ENCODE peak calls at places on chromosomes 4 and X, in four cellular contexts. N, P, Z and Q are unnamed samples.

GRCh38 chr4:128596115-128596514 is 213.4 kb upstream of the JADE1 start:
- DNase-seq in N (no peak), P (no peak), Z (no peak), Q (no peak)

GRCh38 chrX:3609800-3610199 is 103.6 kb downstream of the PRKX start:
- DNase-seq in N (no peak), P (no peak), Z (no peak), Q (no peak)

GRCh38 chr4:186037692-186038658 is 31.0 kb upstream of the TLR3 start:
- DNase-seq in N (no peak), P (no peak), Z (no peak), Q (no peak)

GRCh38 chrX:115949900-115950822 is 220.4 kb upstream of the AGTR2 start:
- DNase-seq in N (no peak), P (no peak), Z (no peak), Q (no peak)

GRCh38 chrX:95346854-95347253 is 1337.8 kb upstream of the DIAPH2 start:
- DNase-seq in N (no peak), P (no peak), Z (no peak), Q (no peak)

GRCh38 chrX:107678957-107679740 is 50.8 kb downstream of the PRPS1 start:
- DNase-seq in N (peak; percentile 92), P (peak; percentile 72), Z (peak; percentile 82), Q (no peak)

GRCh38 chrX:39969099-39969825 is 128.5 kb downstream of the BCOR start:
- DNase-seq in N (no peak), P (peak; percentile 17), Z (no peak), Q (no peak)

GRCh38 chr4:182809417-182810102 is 107.6 kb downstream of the DCTD start:
- DNase-seq in N (no peak), P (no peak), Z (no peak), Q (no peak)

GRCh38 chrX:64394874-64395567 is at the start of gene MTMR8:
- DNase-seq in N (peak; percentile 75), P (peak; percentile 77), Z (peak; percentile 78), Q (peak; percentile 39)

GRCh38 chrX:68914337-68914989 is 85.6 kb downstream of the EFNB1 start:
- DNase-seq in N (no peak), P (no peak), Z (no peak), Q (no peak)

GRCh38 chr4:128455076-128455345 is 167.4 kb upstream of the PGRMC2 start:
- DNase-seq in N (no peak), P (no peak), Z (no peak), Q (no peak)

DNA sequence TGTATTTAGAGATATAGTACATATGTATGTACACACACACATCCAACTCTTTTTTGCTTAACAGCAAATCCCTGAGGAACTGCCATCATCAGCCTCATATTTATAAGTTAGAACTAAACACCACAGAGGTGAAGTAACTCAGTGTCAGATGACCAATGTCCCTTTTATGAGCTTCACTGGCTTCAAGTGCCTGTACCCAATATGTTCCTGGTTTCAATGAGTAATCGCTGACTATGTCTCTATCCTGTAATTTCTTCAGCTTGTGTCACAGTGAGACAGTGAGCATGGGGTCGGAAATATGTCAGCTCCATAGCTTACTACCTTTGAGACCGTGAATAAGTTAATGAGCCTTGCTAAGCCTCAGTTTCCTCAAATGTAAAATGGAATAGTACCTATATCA is 136.2 kb upstream of the RASGEF1B start:
- DNase-seq in N (no peak), P (no peak), Z (no peak), Q (no peak)
- H3K27me3 ChIP-seq in N (no peaks in the 10 kb centered on the region), P (no peaks in the 10 kb centered on the region), Z (no peaks in the 10 kb centered on the region), Q (no peaks in the 10 kb centered on the region)

DNA sequence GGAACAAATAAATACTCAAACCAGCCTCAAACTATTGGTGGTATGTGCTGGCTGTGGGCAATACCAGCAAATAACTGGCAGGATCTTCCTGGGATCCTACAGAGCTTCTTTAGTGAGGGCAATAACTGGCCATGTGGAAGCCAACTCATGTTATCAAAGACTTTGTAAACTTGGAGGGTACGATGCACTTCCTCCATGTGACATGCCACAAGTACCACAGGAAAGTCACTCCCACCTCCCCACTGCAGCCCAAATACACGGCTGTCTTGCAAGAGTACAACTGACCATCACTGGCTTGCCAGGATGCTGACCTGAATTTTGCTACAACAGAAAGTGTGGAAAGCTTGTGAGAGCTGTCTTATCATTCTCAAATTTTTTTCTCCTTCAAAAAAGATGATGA is 93.3 kb upstream of the MAML3 start:
- DNase-seq in N (no peak), P (no peak), Z (no peak), Q (no peak)
- H3K4me1 ChIP-seq in N (peaks cover 28% of the 10 kb centered on the region), P (peaks cover 16% of the 10 kb centered on the region), Z (peaks cover 31% of the 10 kb centered on the region), Q (peaks cover 2% of the 10 kb centered on the region)

GRCh38 chr4:75745192-75745591 is 20.8 kb downstream of the USO1 start:
- DNase-seq in N (no peak), P (no peak), Z (no peak), Q (no peak)
- H3K27ac ChIP-seq in N (no peak overlapping the region), P (no peak overlapping the region), Z (no peak overlapping the region), Q (no peak overlapping the region)

DNA sequence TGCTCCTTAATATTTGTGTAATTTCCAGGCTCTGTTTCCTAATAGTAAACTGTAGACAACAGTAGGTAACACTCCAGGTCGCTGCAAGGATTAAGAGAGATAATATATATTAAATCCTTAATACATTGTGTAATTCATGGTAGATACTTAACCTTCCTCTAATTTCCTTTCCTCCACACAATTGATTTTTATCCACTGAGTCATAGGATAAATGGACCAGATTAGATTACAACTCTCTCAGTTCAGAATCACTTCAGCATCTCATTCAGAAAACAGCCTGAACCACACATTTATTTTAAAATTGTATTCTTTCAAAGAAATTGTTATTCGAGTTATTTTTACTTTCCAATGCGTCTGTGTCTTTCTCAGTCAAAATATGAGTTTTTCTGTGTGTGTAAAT is 17.1 kb downstream of the GK2 start:
- DNase-seq in N (no peak), P (no peak), Z (no peak), Q (no peak)
- H3K27me3 ChIP-seq in N (no peaks in the 10 kb centered on the region), P (no peaks in the 10 kb centered on the region), Z (no peaks in the 10 kb centered on the region), Q (no peaks in the 10 kb centered on the region)

DNA sequence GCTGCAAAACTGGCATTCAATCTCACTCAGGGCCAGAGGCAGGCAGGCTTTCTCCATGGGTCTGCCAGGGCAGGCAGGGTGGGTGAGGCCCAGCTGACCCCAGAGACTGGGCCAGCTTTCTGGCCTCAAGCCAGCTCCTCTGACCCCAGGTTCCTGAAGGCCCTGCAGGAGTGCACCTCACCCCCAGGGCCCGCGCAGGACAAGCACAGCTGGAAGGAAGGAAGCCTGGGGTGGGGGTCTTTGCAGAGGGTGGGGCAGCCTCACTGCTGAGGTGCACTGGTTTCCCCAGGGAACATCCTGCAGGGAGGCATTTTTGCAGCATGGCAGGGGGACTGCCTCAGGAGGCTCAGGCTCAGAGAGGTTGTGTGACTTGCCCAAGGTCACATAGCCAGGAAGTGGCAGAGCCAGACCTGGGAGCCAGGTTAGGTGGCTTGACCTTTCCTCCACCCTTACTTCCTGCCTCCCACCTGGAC is 31.5 kb upstream of the AFAP1 start:
- DNase-seq in N (no peak), P (no peak), Z (no peak), Q (no peak)
- H3K4me1 ChIP-seq in N (peaks cover 55% of the 10 kb centered on the region), P (peaks cover 46% of the 10 kb centered on the region), Z (peaks cover 44% of the 10 kb centered on the region), Q (peaks cover 7% of the 10 kb centered on the region)

GRCh38 chr4:2799444-2799911 is 6.6 kb downstream of the SH3BP2 start:
- DNase-seq in N (peak; percentile 69), P (peak; percentile 4), Z (peak; percentile 72), Q (no peak)
- H3K27ac ChIP-seq in N (peak overlapping the region; percentile 84), P (no peak overlapping the region), Z (peak overlapping the region; percentile 87), Q (no peak overlapping the region)

DNA sequence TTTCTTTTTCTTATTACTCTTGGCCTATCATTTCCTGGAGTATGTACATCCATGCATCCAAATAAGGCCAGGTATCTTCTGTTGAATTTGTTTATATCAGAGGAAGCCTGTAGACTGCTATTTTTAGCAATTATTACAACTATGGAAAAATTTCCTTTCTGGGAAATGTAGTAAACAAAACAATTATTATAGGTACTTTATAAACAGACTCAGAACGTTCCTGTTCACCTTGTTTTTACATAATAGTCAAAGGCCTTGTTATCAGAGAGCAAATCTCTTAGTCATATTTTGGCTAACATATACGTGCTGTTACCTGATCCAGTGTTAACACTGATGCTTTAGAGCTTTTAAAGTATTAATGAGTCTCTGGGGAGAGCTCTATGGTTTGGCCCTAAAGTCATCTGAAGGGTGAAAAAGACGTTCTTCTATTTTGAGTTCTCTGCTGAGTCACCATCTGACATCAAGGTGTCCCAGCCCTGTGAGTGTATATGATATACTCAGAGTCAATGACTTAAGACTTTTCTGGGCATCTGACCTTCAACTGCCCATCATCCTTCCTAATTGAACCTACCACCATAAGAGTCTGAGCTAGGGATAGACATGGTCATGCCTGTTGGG is 7.3 kb downstream of the SPARCL1 start:
- DNase-seq in N (no peak), P (no peak), Z (no peak), Q (no peak)
- H3K27me3 ChIP-seq in N (no peaks in the 10 kb centered on the region), P (no peaks in the 10 kb centered on the region), Z (no peaks in the 10 kb centered on the region), Q (no peaks in the 10 kb centered on the region)

GRCh38 chrX:18577400-18577799 is 94.5 kb downstream of the RS1 start:
- DNase-seq in N (no peak), P (no peak), Z (no peak), Q (no peak)
- H3K4me1 ChIP-seq in N (no peaks in the 10 kb centered on the region), P (no peaks in the 10 kb centered on the region), Z (no peaks in the 10 kb centered on the region), Q (no peaks in the 10 kb centered on the region)

DNA sequence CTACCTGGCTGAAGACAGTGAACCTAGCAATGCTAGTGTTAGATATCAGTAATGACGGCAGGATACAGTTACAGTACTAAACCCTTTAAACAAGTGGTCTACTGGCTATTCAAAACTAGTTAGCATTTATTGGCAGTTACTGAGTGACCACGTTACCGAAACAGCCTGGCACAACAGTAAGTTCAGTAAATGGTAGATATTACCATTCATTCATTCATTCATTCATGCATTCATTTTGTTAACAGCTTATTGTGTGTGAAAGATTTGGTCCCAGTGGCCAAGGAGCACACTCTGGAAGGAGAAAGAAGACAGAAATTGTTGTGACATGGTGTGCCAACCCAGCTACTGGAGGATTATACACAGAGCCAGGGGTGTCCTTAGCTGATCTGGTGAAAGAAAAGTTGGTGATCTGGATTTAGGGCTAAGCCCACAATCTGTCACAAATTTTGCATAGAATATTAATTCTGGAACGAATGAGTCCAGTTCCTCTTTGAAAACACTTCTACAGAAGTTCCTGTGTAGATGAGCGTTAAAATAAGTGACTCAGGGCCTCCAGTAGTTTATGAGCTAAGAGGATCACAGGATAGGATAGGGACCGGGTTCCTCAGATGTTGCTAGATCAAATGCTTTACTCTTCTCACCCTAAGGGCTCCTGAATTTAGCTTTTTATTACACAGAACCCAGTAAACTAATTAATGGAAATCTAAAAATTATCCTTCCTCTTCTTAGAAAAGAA is 179.1 kb downstream of the CBR4 start:
- DNase-seq in N (no peak), P (no peak), Z (no peak), Q (no peak)
- H3K27ac ChIP-seq in N (peak overlapping the region; percentile 95), P (no peak overlapping the region), Z (peak overlapping the region; percentile 85), Q (no peak overlapping the region)